ENCODE peak calls at places on chromosomes 16 and 17, in nine cellular contexts. X, T, C, K, D, J, Z, F and P are unnamed samples.

GRCh38 chr17:64343833-64344637 is 46.6 kb downstream of the PECAM1 start:
- DNase-seq in F (peak), Z (peak), T (no peak), C (peak), K (peak), X (no peak), J (peak), D (peak), P (no peak)

GRCh38 chr17:42002792-42003301 is 14.4 kb downstream of the DNAJC7 start:
- DNase-seq in F (no peak), T (no peak), D (no peak), C (no peak), Z (no peak), J (peak), K (no peak), X (no peak), P (no peak)

GRCh38 chr17:75652934-75653549 is 13.9 kb downstream of the RECQL5 start:
- DNase-seq in Z (peak), J (peak), X (peak), K (peak), D (peak), F (peak), C (no peak), T (peak), P (no peak)

GRCh38 chr16:76265434-76266045 is 11.7 kb upstream of the CNTNAP4 start:
- DNase-seq in K (no peak), F (no peak), Z (peak), T (peak), J (peak), X (peak), D (peak), C (no peak), P (no peak)

GRCh38 chr17:75756451-75757085 is 8.4 kb downstream of the GALK1 start:
- DNase-seq in F (no peak), X (no peak), J (no peak), Z (no peak), T (peak), C (no peak), K (no peak), D (no peak), P (no peak)

GRCh38 chr16:14339694-14340093 is 268.6 kb downstream of the MRTFB start:
- DNase-seq in J (no peak), D (no peak), K (no peak), T (no peak), F (no peak), Z (no peak), C (no peak), X (no peak), P (no peak)

GRCh38 chr16:3965781-3966582 is 85.5 kb upstream of the CREBBP start:
- DNase-seq in Z (no peak), C (no peak), K (no peak), T (no peak), X (no peak), J (no peak), F (no peak), D (no peak), P (no peak)

GRCh38 chr17:46995841-46996571 is 17.0 kb upstream of the RPRML start:
- DNase-seq in X (peak), T (no peak), Z (no peak), J (peak), F (no peak), K (peak), C (no peak), D (no peak), P (no peak)

GRCh38 chr17:4994081-4994595 is 3.2 kb downstream of the INCA1 start:
- DNase-seq in J (no peak), K (no peak), D (no peak), T (no peak), X (no peak), C (no peak), F (no peak), Z (no peak), P (no peak)

GRCh38 chr16:88504489-88505404 is 51.7 kb downstream of the ZFPM1 start:
- DNase-seq in Z (peak), J (no peak), C (no peak), K (no peak), X (no peak), T (no peak), D (no peak), F (no peak), P (no peak)

GRCh38 chr16:1542533-1542932 is 9.1 kb downstream of the TMEM204 start:
- DNase-seq in Z (no peak), T (no peak), K (no peak), C (no peak), J (no peak), X (no peak), D (no peak), F (no peak), P (no peak)

GRCh38 chr16:88462396-88462795 is 9.3 kb downstream of the ZFPM1 start:
- DNase-seq in K (no peak), Z (no peak), D (no peak), T (no peak), X (no peak), C (no peak), J (no peak), F (no peak), P (no peak)

GRCh38 chr17:8447816-8448215 is 12.1 kb downstream of the NDEL1 start:
- DNase-seq in D (peak), F (no peak), C (no peak), K (no peak), T (no peak), J (no peak), Z (no peak), X (no peak), P (no peak)

GRCh38 chr17:49925916-49926315 is 43.1 kb upstream of the DLX4 start:
- DNase-seq in D (no peak), T (no peak), J (peak), F (no peak), X (no peak), K (no peak), C (no peak), Z (peak), P (no peak)

GRCh38 chr17:13513039-13513405 is 88.7 kb downstream of the HS3ST3A1 start:
- DNase-seq in D (no peak), T (no peak), C (no peak), X (no peak), J (peak), K (no peak), Z (no peak), F (no peak), P (no peak)

GRCh38 chr17:82039695-82040299 is 2.3 kb upstream of the DCXR start:
- DNase-seq in F (no peak), D (no peak), X (no peak), C (no peak), T (no peak), Z (peak), J (no peak), K (no peak), P (no peak)

GRCh38 chr17:74759243-74759801 is 10.9 kb downstream of the NHERF1 start:
- DNase-seq in X (no peak), K (no peak), Z (no peak), J (no peak), D (peak), T (no peak), C (no peak), F (no peak), P (no peak)

GRCh38 chr16:35306915-35307314 is 1847.5 kb downstream of the TP53TG3F start:
- DNase-seq in X (no peak), C (no peak), T (no peak), D (no peak), F (no peak), K (no peak), J (no peak), Z (no peak), P (no peak)

GRCh38 chr16:66528294-66528693 is 21.6 kb downstream of the TK2 start:
- DNase-seq in C (no peak), X (no peak), K (no peak), Z (no peak), F (no peak), T (no peak), J (no peak), D (peak), P (no peak)

GRCh38 chr16:81740163-81740562 is 38.9 kb upstream of the PLCG2 start:
- DNase-seq in C (no peak), D (peak), X (no peak), K (no peak), T (peak), Z (no peak), F (no peak), J (no peak), P (no peak)

GRCh38 chr17:29119265-29119664 is 60.9 kb downstream of the MYO18A start:
- DNase-seq in X (no peak), T (no peak), Z (no peak), D (no peak), F (no peak), K (no peak), C (no peak), J (no peak), P (no peak)

GRCh38 chr16:24255446-24256352 is at the start of gene CACNG3:
- DNase-seq in F (peak), X (peak), T (peak), J (peak), K (peak), C (no peak), Z (peak), D (peak), P (peak)

GRCh38 chr17:57442914-57443571 is 186.7 kb downstream of the MSI2 start:
- DNase-seq in T (no peak), C (no peak), K (no peak), X (peak), Z (peak), F (no peak), J (peak), D (no peak), P (peak)

GRCh38 chr16:525520-526180 is 1.9 kb upstream of the CAPN15 start:
- DNase-seq in J (peak), K (peak), X (peak), C (no peak), D (no peak), F (no peak), T (no peak), Z (peak), P (no peak)

GRCh38 chr16:86403541-86404163 is 106.7 kb upstream of the FOXF1 start:
- DNase-seq in Z (no peak), C (no peak), X (no peak), J (peak), D (no peak), K (no peak), F (no peak), T (no peak), P (no peak)

GRCh38 chr17:80826955-80827645 is 164.5 kb upstream of the CHMP6 start:
- DNase-seq in D (peak), C (peak), X (peak), J (peak), K (peak), Z (no peak), F (peak), T (no peak), P (peak)

GRCh38 chr17:18129041-18129502 is 20.5 kb downstream of the MYO15A start:
- DNase-seq in C (peak), X (peak), K (peak), D (no peak), Z (peak), J (peak), F (peak), T (no peak), P (no peak)

DNA sequence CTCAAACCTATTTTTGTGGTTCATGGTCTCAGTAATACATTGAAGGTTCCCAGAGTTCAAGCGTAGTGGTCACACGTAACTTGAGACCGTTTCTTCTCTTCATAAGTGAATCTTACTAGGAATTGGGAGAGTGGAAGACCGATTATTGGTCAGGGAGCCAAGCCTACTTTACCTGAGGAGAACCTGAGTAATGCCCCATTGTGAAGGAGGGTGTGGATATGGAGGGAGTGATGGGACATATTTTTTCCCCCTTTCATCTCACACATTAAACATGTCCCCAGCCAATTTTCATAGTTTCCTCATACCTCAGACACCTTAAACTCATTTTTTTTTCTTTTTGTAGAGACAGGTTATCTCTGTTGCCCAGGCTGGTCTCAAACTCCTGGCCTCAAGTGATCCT is 8.9 kb downstream of the GEMIN4 start:
- DNase-seq in Z (no peak), C (no peak), J (no peak), F (no peak), D (no peak), K (no peak), T (no peak), X (no peak), P (no peak)
- H3K27ac ChIP-seq in Z (no peak), C (no peak), J (no peak), F (no peak), D (no peak), K (no peak), T (no peak), X (no peak), P (no peak)

GRCh38 chr16:19691161-19691850 is 26.7 kb downstream of the KNOP1 start:
- DNase-seq in F (no peak), D (no peak), X (no peak), J (peak), T (no peak), K (no peak), Z (no peak), C (peak), P (peak)
- H3K27ac ChIP-seq in F (peak), D (peak), X (no peak), J (no peak), T (no peak), K (no peak), Z (peak), C (peak), P (peak)

DNA sequence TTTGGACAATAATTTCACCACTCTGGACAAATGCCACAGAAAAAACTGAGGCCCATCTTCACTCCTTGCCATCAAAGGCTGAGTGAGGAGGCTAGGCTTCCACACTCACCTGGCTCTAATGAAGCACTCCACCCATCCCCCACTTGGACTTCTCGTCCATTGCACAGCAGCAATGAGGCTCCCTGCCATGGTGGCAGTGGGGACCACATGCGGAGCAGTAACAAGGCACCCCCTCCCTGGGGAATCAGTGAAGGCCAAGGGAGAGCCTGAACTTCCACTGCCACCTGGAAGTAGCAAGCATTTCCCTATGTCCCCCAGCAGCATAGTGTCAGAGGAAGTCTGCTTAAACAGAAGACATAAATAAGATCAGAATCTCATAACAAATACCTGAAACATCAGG is 2.0 kb upstream of the GOSR1 start:
- DNase-seq in D (no peak), X (no peak), Z (no peak), T (no peak), C (no peak), K (no peak), F (no peak), J (no peak), P (no peak)
- H3K27ac ChIP-seq in D (no peak), X (no peak), Z (no peak), T (no peak), C (no peak), K (no peak), F (no peak), J (no peak), P (no peak)

DNA sequence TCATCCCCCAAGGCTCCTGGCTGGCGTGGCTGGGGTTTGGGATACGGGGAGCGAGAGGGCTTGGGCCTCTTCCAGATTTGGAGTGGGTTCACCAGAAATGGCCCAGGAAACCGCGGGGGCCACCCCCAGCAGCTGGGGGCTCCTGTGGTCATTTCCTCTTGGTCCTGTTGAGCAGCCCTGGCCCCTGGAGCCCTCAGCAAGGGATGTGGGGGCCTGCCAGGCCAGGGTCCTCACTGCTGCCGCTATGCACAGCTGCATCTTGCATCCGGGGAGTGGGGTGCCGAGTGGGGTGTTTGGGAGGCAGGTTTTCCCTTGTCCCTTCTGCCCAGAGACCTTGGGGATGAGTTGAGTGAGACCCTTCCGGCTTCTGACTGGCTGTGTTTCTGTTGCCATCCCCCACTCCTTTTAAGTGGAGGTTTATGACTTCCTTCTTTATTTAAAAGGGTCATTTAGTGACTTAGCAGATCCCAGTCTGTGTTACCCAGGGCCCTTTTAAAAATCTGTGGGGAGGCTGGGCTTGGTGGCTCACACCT is 319.8 kb downstream of the SEC14L1 start:
- DNase-seq in T (no peak), D (no peak), C (no peak), K (no peak), Z (no peak), X (no peak), F (no peak), J (no peak), P (no peak)
- H3K27ac ChIP-seq in T (no peak), D (no peak), C (peak), K (peak), Z (peak), X (peak), F (peak), J (no peak), P (no peak)

GRCh38 chr17:17077101-17077500 is 34.8 kb downstream of the MPRIP start:
- DNase-seq in F (peak), C (peak), T (no peak), D (no peak), K (no peak), J (no peak), X (no peak), Z (peak), P (no peak)

GRCh38 chr17:17075037-17075755 is 32.9 kb downstream of the MPRIP start:
- DNase-seq in C (peak), D (no peak), X (peak), K (peak), Z (peak), T (no peak), F (peak), J (peak), P (no peak)

GRCh38 chr17:17077861-17078732 is 35.8 kb downstream of the MPRIP start:
- DNase-seq in J (no peak), F (peak), Z (peak), X (no peak), K (no peak), T (no peak), D (no peak), C (peak), P (no peak)

GRCh38 chr17:17073627-17074521 is 31.6 kb downstream of the MPRIP start:
- DNase-seq in D (no peak), T (no peak), X (no peak), Z (peak), J (peak), C (peak), F (peak), K (peak), P (no peak)

DNA sequence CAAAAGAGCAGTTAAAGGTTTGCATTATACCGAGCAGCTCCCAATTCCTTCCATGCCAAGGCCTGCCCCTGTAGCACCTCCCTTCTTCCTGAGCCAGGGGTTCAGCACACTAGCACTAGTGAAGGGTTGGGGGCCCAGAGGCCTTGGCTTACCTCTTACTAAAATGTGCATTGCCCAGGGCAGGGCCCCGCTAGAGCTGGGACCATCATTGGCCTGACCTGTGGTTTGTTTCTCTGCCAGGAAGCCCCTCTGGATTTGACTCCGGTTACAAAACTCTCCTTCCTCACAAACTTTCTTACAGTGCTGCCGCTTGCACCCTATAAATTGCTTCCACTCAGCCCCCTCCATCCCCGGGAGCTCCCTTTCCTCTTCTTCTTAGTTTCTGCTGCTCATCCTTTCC is 33.8 kb downstream of the MPRIP start:
- DNase-seq in C (peak), D (no peak), X (no peak), F (peak), J (no peak), Z (peak), K (no peak), T (no peak), P (no peak)
- H3K27ac ChIP-seq in C (no peak), D (no peak), X (peak), F (peak), J (peak), Z (no peak), K (peak), T (no peak), P (no peak)